ENCODE peak calls at places on chromosomes 13 and 19, in eight cellular contexts. Y is BJ, I is fibroblast of lung, P is heart right ventricle, Z is DND-41, W is mucosa of descending colon, O is AG04450, D is dorsolateral prefrontal cortex. A is an unnamed sample.

GRCh38 chr19:48147597-48148175 is 22.5 kb downstream of the LIG1 start:
- DNase-seq in Y (no peak), Z (no peak), P (no peak), I (no peak), W (no peak), O (no peak), D (no peak), A (no peak)

GRCh38 chr13:76552807-76553206 is 333.4 kb downstream of the KCTD12 start:
- DNase-seq in D (no peak), I (no peak), Y (no peak), P (no peak), O (no peak), Z (no peak), W (no peak), A (no peak)

GRCh38 chr13:41467546-41467945 is 10.2 kb downstream of the RGCC start:
- DNase-seq in W (no peak), P (no peak), D (no peak), Y (no peak), I (no peak), Z (no peak), O (no peak), A (no peak)

GRCh38 chr19:55453861-55454260 is 7.6 kb downstream of the ISOC2 start:
- DNase-seq in O (no peak), P (no peak), Z (no peak), I (no peak), Y (no peak), D (no peak), W (no peak), A (no peak)

GRCh38 chr19:11578342-11579142 is 1.1 kb upstream of the ACP5 start:
- DNase-seq in D (no peak), Z (no peak), P (peak; percentile 54), O (no peak), Y (no peak), I (no peak), W (peak; percentile 72), A (no peak)

GRCh38 chr13:110484290-110485048 is 77.1 kb downstream of the RAB20 start:
- DNase-seq in O (no peak), P (no peak), D (no peak), I (no peak), W (no peak), Y (no peak), Z (no peak), A (no peak)

GRCh38 chr19:4371898-4372629 is 28.3 kb downstream of the SH3GL1 start:
- DNase-seq in W (no peak), O (no peak), Y (no peak), P (no peak), D (no peak), Z (no peak), I (no peak), A (no peak)

GRCh38 chr19:13876834-13877233 is at the start of gene NANOS3:
- DNase-seq in D (no peak), O (no peak), Z (no peak), I (no peak), P (no peak), W (no peak), Y (no peak), A (no peak)

GRCh38 chr19:58406818-58407657 is 1.4 kb upstream of the ZNF584 start:
- DNase-seq in Y (no peak), P (no peak), O (no peak), Z (no peak), I (no peak), D (no peak), W (peak; percentile 34), A (no peak)

GRCh38 chr13:96967248-96967745 is 27.0 kb downstream of the OXGR1 start:
- DNase-seq in D (no peak), I (no peak), P (no peak), Z (no peak), W (no peak), O (no peak), Y (no peak), A (no peak)

GRCh38 chr13:73403362-73404150 is 344.8 kb downstream of the KLF5 start:
- DNase-seq in O (no peak), Y (no peak), I (peak; percentile 33), D (no peak), W (no peak), Z (no peak), P (no peak), A (no peak)

GRCh38 chr13:73399347-73400216 is 340.8 kb downstream of the KLF5 start:
- DNase-seq in W (no peak), Z (no peak), I (peak; percentile 16), Y (no peak), D (no peak), O (no peak), P (no peak), A (no peak)

GRCh38 chr13:73404581-73404980 is 345.8 kb downstream of the KLF5 start:
- DNase-seq in Z (no peak), I (no peak), O (no peak), P (no peak), D (no peak), Y (no peak), W (no peak), A (no peak)

GRCh38 chr13:73397486-73398020 is 338.7 kb downstream of the KLF5 start:
- DNase-seq in D (no peak), O (no peak), W (peak; percentile 40), I (no peak), Y (no peak), P (no peak), Z (no peak), A (no peak)

DNA sequence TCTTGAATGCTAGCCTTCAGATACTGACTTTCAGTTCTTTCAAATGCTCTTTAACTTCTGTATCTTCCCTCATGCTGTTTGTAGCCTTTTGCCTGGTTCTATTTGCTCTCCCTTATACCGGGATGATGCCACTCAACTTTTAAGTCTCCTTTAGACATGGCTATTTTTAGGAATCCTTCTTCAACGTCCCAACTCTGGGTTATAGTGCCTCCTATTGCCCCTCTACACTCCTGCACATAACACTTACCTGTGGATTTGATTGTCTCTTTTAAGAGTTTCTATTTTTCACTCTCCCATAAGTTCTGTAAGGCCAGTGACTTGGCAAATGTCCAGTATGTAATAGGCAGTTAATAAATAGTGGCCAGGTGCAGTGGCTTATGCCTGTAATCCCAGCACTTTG is 343.0 kb downstream of the KLF5 start:
- DNase-seq in Z (no peak), W (no peak), P (no peak), I (no peak), D (no peak), O (no peak), Y (no peak), A (no peak)
- H3K4me3 ChIP-seq in Z (no peak overlapping the region), W (no peak overlapping the region), P (no peak overlapping the region), I (no peak overlapping the region), D (no peak overlapping the region), O (no peak overlapping the region), Y (no peak overlapping the region), A (no peak overlapping the region)

GRCh38 chr19:1253514-1254080 is 5.2 kb downstream of the MIDN start:
- DNase-seq in Y (no peak), P (no peak), O (no peak), D (no peak), I (peak; percentile 86), W (peak; percentile 80), Z (no peak), A (no peak)
- H3K4me3 ChIP-seq in Y (peak overlapping the region; percentile 73), P (peak overlapping the region; percentile 88), O (peak overlapping the region; percentile 86), D (peak overlapping the region; percentile 70), I (peak overlapping the region; percentile 64), W (no peak overlapping the region), Z (no peak overlapping the region), A (peak overlapping the region; percentile 79)

DNA sequence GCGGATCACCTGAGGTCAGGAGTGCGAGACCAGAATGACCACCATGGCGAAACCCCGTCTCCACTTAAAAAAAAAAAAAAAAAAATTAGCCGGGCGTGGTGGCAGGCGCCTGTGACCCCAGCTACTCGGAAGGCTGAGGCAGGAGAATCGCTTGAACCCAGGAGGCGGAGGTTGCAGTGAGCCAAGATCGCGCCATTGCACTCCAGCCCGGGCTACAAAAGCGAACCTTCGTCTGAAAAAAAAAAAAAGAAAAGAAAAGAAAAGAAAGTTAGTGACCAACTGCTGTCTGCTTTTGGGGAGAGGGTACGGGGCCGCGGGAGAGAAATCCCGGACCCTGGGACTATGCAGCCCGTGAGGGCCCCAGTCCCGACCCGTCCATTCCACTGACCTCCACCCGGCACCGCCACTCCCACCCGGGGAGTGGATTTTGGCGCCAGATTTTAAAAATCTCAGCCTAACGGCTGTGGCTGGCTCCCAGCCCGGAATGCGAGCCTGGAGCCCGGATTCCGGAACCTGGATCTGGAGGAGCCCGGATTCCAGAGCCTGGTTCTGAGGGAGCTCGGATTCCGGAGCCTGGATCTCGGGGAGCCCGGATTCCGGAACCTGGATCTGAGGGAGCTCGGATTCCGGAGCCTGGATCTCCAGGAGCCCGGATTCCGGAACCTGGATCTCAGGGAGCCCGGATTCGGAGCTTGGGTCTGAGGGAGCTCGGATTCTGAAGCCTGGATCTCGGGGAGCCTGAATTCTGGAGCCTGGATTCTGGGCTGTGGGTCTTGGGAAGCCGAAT is 6.1 kb upstream of the LMNB2 start:
- DNase-seq in I (peak; percentile 99), O (peak; percentile 86), W (peak; percentile 88), P (peak; percentile 93), Z (no peak), D (peak; percentile 82), Y (peak; percentile 57), A (peak; percentile 80)
- H3K4me3 ChIP-seq in I (peak overlapping the region; percentile 80), O (peak overlapping the region; percentile 73), W (no peak overlapping the region), P (peak overlapping the region; percentile 59), Z (no peak overlapping the region), D (peak overlapping the region; percentile 63), Y (peak overlapping the region; percentile 48), A (peak overlapping the region; percentile 68)

GRCh38 chr19:6067975-6068374 is 42.3 kb downstream of the RFX2 start:
- DNase-seq in Z (no peak), P (no peak), W (no peak), Y (no peak), D (no peak), O (no peak), I (no peak), A (no peak)

GRCh38 chr19:6064016-6064702 is 46.1 kb downstream of the RFX2 start:
- DNase-seq in I (peak; percentile 32), Y (no peak), D (no peak), O (no peak), Z (no peak), W (no peak), P (no peak), A (no peak)

GRCh38 chr19:6064703-6065073 is 45.6 kb downstream of the RFX2 start:
- DNase-seq in Z (no peak), O (no peak), P (no peak), Y (no peak), I (no peak), W (no peak), D (no peak), A (no peak)

GRCh38 chr19:6066661-6067646 is 43.3 kb downstream of the RFX2 start:
- DNase-seq in D (peak; percentile 66), O (no peak), Y (peak; percentile 91), W (peak; percentile 84), Z (no peak), P (peak; percentile 97), I (peak; percentile 92), A (no peak)

GRCh38 chr19:6065685-6066365 is 44.5 kb downstream of the RFX2 start:
- DNase-seq in W (peak; percentile 64), O (no peak), P (peak; percentile 66), I (peak; percentile 77), Y (no peak), Z (peak; percentile 29), D (no peak), A (no peak)
- H3K4me3 ChIP-seq in W (no peak overlapping the region), O (no peak overlapping the region), P (peak overlapping the region; percentile 21), I (no peak overlapping the region), Y (no peak overlapping the region), Z (no peak overlapping the region), D (no peak overlapping the region), A (no peak overlapping the region)